ENCODE peak calls at places on chromosome 6, in four cellular contexts. P is HS-27A, K is breast epithelium, S is skeletal muscle cell. J is an unnamed sample.
A peak's percentile ranks its signal among the peaks of the same experiment; 100 is the strongest.

GRCh38 chr6:43310137-43310536 is 1.5 kb upstream of the CRIP3 start:
- DNase-seq in P (no peak), K (no peak), S (no peak), J (no peak)

GRCh38 chr6:36977470-36977941 is 8.5 kb downstream of the MTCH1 start:
- DNase-seq in K (no peak), P (no peak), S (no peak), J (no peak)

GRCh38 chr6:3307436-3307835 is 48.7 kb downstream of the PSMG4 start:
- DNase-seq in P (no peak), S (no peak), K (no peak), J (no peak)

GRCh38 chr6:105739764-105740163 is 336.9 kb upstream of the PREP start:
- DNase-seq in S (no peak), K (no peak), P (no peak), J (no peak)

GRCh38 chr6:168452685-168453377 is 11.8 kb downstream of the SMOC2 start:
- DNase-seq in S (no peak), K (peak; percentile 59), P (no peak), J (no peak)

GRCh38 chr6:115945306-115945705 is 115.4 kb downstream of the FRK start:
- DNase-seq in P (no peak), K (no peak), S (no peak), J (no peak)

GRCh38 chr6:71079707-71080106 is 122.8 kb upstream of the B3GAT2 start:
- DNase-seq in P (no peak), K (no peak), S (peak; percentile 43), J (no peak)

GRCh38 chr6:160933256-160933655 is 58.3 kb upstream of the MAP3K4 start:
- DNase-seq in S (no peak), K (no peak), P (no peak), J (no peak)

GRCh38 chr6:168903638-168904345 is 349.9 kb downstream of the THBS2 start:
- DNase-seq in P (no peak), K (no peak), S (no peak), J (no peak)

GRCh38 chr6:161374971-161375873 is 101.4 kb upstream of the AGPAT4 start:
- DNase-seq in P (no peak), K (peak; percentile 65), S (peak; percentile 53), J (no peak)

GRCh38 chr6:48541669-48542068 is 430.7 kb upstream of the PTCHD4 start:
- DNase-seq in P (no peak), K (no peak), S (no peak), J (no peak)

J was measured in amniotic stem cell.